ENCODE peak calls at places on chromosome 16, in ten cellular contexts. D is NCI-H1092; Z is ecto neural progenitor cell; X is effector CD4-positive, alpha-beta T cell; K is nephron progenitor cell; L is lung; T is uterus; E is GM23248; Y is T follicular helper cell; R is activated CD8-positive, alpha-beta memory T cell treated with anti-CD3 and anti-CD28 coated beads for 48 hours. F is an unnamed sample.

GRCh38 chr16:89106533-89107208 is 13.0 kb downstream of the ACSF3 start:
- DNase-seq in D (no peak), Z (no peak), X (no peak), K (no peak), L (no peak), T (no peak), E (no peak), Y (no peak), R (no peak), F (no peak)

GRCh38 chr16:69831212-69832123 is 69.3 kb downstream of the WWP2 start:
- DNase-seq in D (no peak), Z (no peak), X (no peak), K (no peak), L (no peak), T (no peak), E (peak; percentile 69), Y (no peak), R (no peak), F (no peak)

GRCh38 chr16:71263581-71263980 is 25.6 kb downstream of the CMTR2 start:
- DNase-seq in D (no peak), Z (no peak), X (no peak), K (no peak), L (no peak), T (no peak), E (no peak), Y (no peak), R (no peak), F (no peak)

GRCh38 chr16:52318259-52319008 is 228.5 kb downstream of the TOX3 start:
- DNase-seq in D (peak; percentile 89), Z (no peak), X (no peak), K (no peak), L (no peak), T (no peak), E (no peak), Y (no peak), R (no peak), F (no peak)

GRCh38 chr16:8866118-8866883 is 2.5 kb downstream of the CARHSP1 start:
- DNase-seq in D (peak; percentile 5), Z (peak; percentile 90), X (no peak), K (peak; percentile 60), L (no peak), T (peak; percentile 78), E (peak; percentile 51), Y (no peak), R (no peak), F (peak; percentile 52)

GRCh38 chr16:50371936-50372595 is 3.3 kb upstream of the BRD7 start:
- DNase-seq in D (no peak), Z (peak; percentile 67), X (no peak), K (peak; percentile 56), L (no peak), T (no peak), E (peak; percentile 55), Y (no peak), R (no peak), F (no peak)

GRCh38 chr16:88103581-88104188 is 152.5 kb downstream of the BANP start:
- DNase-seq in D (no peak), Z (no peak), X (no peak), K (no peak), L (no peak), T (no peak), E (no peak), Y (no peak), R (no peak), F (no peak)

GRCh38 chr16:2950400-2950724 is 13.7 kb upstream of the KREMEN2 start:
- DNase-seq in D (no peak), Z (no peak), X (no peak), K (no peak), L (no peak), T (no peak), E (no peak), Y (no peak), R (no peak), F (no peak)

GRCh38 chr16:68289621-68290329 is 21.0 kb downstream of the SLC7A6OS start:
- DNase-seq in D (no peak), Z (no peak), X (no peak), K (no peak), L (no peak), T (no peak), E (peak; percentile 54), Y (no peak), R (no peak), F (no peak)

GRCh38 chr16:84007520-84007919 is 35.1 kb downstream of the SLC38A8 start:
- DNase-seq in D (no peak), Z (no peak), X (no peak), K (no peak), L (no peak), T (no peak), E (no peak), Y (no peak), R (no peak), F (no peak)

GRCh38 chr16:11078812-11079459 is 134.6 kb downstream of the CLEC16A start:
- DNase-seq in D (no peak), Z (no peak), X (no peak), K (no peak), L (no peak), T (peak; percentile 86), E (peak; percentile 88), Y (no peak), R (no peak), F (no peak)

GRCh38 chr16:69311533-69312388 is 611 bp downstream of the VPS4A start:
- DNase-seq in D (peak; percentile 33), Z (no peak), X (peak; percentile 19), K (no peak), L (no peak), T (no peak), E (peak; percentile 71), Y (peak; percentile 9), R (peak; percentile 32), F (no peak)

GRCh38 chr16:4846503-4846900 is 586 bp downstream of the GLYR1 start:
- DNase-seq in D (no peak), Z (peak; percentile 69), X (peak; percentile 15), K (peak; percentile 72), L (peak; percentile 61), T (no peak), E (peak; percentile 87), Y (no peak), R (peak; percentile 18), F (peak; percentile 63)

GRCh38 chr16:2964416-2965223 is 545 bp downstream of the KREMEN2 start:
- DNase-seq in D (peak; percentile 19), Z (peak; percentile 93), X (peak; percentile 46), K (peak; percentile 94), L (no peak), T (no peak), E (peak; percentile 32), Y (no peak), R (no peak), F (no peak)

GRCh38 chr16:69481901-69482341 is 57.5 kb downstream of the CYB5B start:
- DNase-seq in D (peak; percentile 78), Z (no peak), X (no peak), K (no peak), L (peak; percentile 82), T (peak; percentile 88), E (peak; percentile 90), Y (no peak), R (no peak), F (peak; percentile 89)

GRCh38 chr16:28875134-28876015 is 2.9 kb upstream of the ATP2A1 start:
- DNase-seq in D (no peak), Z (no peak), X (no peak), K (no peak), L (no peak), T (no peak), E (no peak), Y (no peak), R (no peak), F (no peak)

GRCh38 chr16:84356591-84357116 is 11.7 kb upstream of the ATP2C2 start:
- DNase-seq in D (peak; percentile 41), Z (peak; percentile 64), X (no peak), K (no peak), L (no peak), T (no peak), E (peak; percentile 5), Y (no peak), R (no peak), F (no peak)

GRCh38 chr16:19860146-19861030 is 24.3 kb downstream of the GPRC5B start:
- DNase-seq in D (no peak), Z (no peak), X (no peak), K (no peak), L (no peak), T (no peak), E (no peak), Y (no peak), R (no peak), F (no peak)

F was measured in heart right ventricle.